ENCODE peak calls at places on chromosomes 16 and 17, in ten cellular contexts. E is IMR-90; U is ACHN; M is T-cell; H is GM12865; C is effector memory CD4-positive, alpha-beta T cell; N is NCI-H1092 treated with DMSO at 0.1 percent for 48 hours; F is type B pancreatic cell; S is mesothelial cell of epicardium; Y is skeletal muscle cell. T is an unnamed sample.

GRCh38 chr17:28726396-28726911 is 421 bp upstream of the TLCD1 start:
- DNase-seq in E (peak), U (peak), M (peak), H (peak), C (peak), N (peak), F (peak), S (no peak), Y (no peak), T (peak)

GRCh38 chr16:86044241-86044671 is 145.3 kb downstream of the IRF8 start:
- DNase-seq in E (peak), U (peak), M (peak), H (peak), C (no peak), N (no peak), F (no peak), S (no peak), Y (no peak), T (no peak)

GRCh38 chr16:54280751-54281150 is 5.8 kb downstream of the IRX3 start:
- DNase-seq in E (no peak), U (peak), M (no peak), H (no peak), C (no peak), N (no peak), F (no peak), S (no peak), Y (no peak), T (no peak)

GRCh38 chr17:77382966-77383612 is 242.3 kb downstream of the SEC14L1 start:
- DNase-seq in E (peak), U (no peak), M (no peak), H (no peak), C (no peak), N (no peak), F (no peak), S (no peak), Y (no peak), T (no peak)

GRCh38 chr17:76597156-76598003 is 11.7 kb upstream of the ST6GALNAC2 start:
- DNase-seq in E (no peak), U (no peak), M (no peak), H (peak), C (no peak), N (peak), F (no peak), S (no peak), Y (no peak), T (no peak)

GRCh38 chr17:57906910-57907309 is 48.3 kb downstream of the CUEDC1 start:
- DNase-seq in E (no peak), U (peak), M (no peak), H (peak), C (no peak), N (no peak), F (no peak), S (no peak), Y (no peak), T (no peak)

GRCh38 chr17:42049834-42050359 is 504 bp downstream of the C17orf113 start:
- DNase-seq in E (no peak), U (no peak), M (no peak), H (no peak), C (no peak), N (no peak), F (no peak), S (no peak), Y (no peak), T (no peak)

GRCh38 chr17:75896360-75897075 is at the start of gene TRIM65:
- DNase-seq in E (peak), U (peak), M (peak), H (peak), C (peak), N (peak), F (peak), S (no peak), Y (peak), T (peak)

GRCh38 chr17:82917656-82918345 is 78.0 kb upstream of the ZNF750 start:
- DNase-seq in E (peak), U (peak), M (peak), H (no peak), C (no peak), N (no peak), F (no peak), S (no peak), Y (no peak), T (peak)

GRCh38 chr17:78492116-78492799 is 84.9 kb downstream of the DNAH17 start:
- DNase-seq in E (no peak), U (no peak), M (no peak), H (no peak), C (no peak), N (no peak), F (no peak), S (no peak), Y (no peak), T (no peak)

GRCh38 chr17:72528683-72529082 is 407.9 kb downstream of the SOX9 start:
- DNase-seq in E (no peak), U (no peak), M (no peak), H (no peak), C (no peak), N (no peak), F (no peak), S (no peak), Y (no peak), T (no peak)

GRCh38 chr17:62899349-62899748 is 66.7 kb upstream of the TANC2 start:
- DNase-seq in E (no peak), U (no peak), M (no peak), H (no peak), C (no peak), N (no peak), F (no peak), S (no peak), Y (no peak), T (no peak)

GRCh38 chr17:10294162-10294561 is 78.6 kb downstream of the MYH13 start:
- DNase-seq in E (no peak), U (no peak), M (no peak), H (peak), C (no peak), N (no peak), F (no peak), S (no peak), Y (no peak), T (no peak)

GRCh38 chr17:75498726-75499213 is 16.6 kb downstream of the CASKIN2 start:
- DNase-seq in E (no peak), U (no peak), M (no peak), H (no peak), C (no peak), N (no peak), F (no peak), S (no peak), Y (no peak), T (no peak)

GRCh38 chr17:66737524-66737923 is 97.4 kb upstream of the CACNG5 start:
- DNase-seq in E (peak), U (no peak), M (no peak), H (no peak), C (no peak), N (no peak), F (no peak), S (no peak), Y (no peak), T (no peak)

GRCh38 chr16:53372942-53373871 is 61.1 kb upstream of the RBL2 start:
- DNase-seq in E (no peak), U (no peak), M (peak), H (peak), C (peak), N (peak), F (no peak), S (no peak), Y (no peak), T (peak)

GRCh38 chr17:2023692-2024571 is 1.2 kb downstream of the RTN4RL1 start:
- DNase-seq in E (peak), U (no peak), M (peak), H (peak), C (peak), N (peak), F (no peak), S (no peak), Y (no peak), T (peak)

GRCh38 chr16:27452569-27453475 is 50.8 kb downstream of the IL21R start:
- DNase-seq in E (no peak), U (no peak), M (no peak), H (peak), C (no peak), N (no peak), F (no peak), S (no peak), Y (no peak), T (no peak)

GRCh38 chr17:80456465-80457235 is 19.8 kb downstream of the NPTX1 start:
- DNase-seq in E (no peak), U (no peak), M (no peak), H (no peak), C (no peak), N (no peak), F (no peak), S (no peak), Y (peak), T (no peak)

GRCh38 chr17:2883544-2884203 is 87.4 kb downstream of the RAP1GAP2 start:
- DNase-seq in E (peak), U (peak), M (no peak), H (no peak), C (no peak), N (peak), F (no peak), S (no peak), Y (no peak), T (no peak)

GRCh38 chr16:56795011-56795410 is 65.1 kb downstream of the NUP93 start:
- DNase-seq in E (no peak), U (no peak), M (no peak), H (no peak), C (no peak), N (no peak), F (no peak), S (no peak), Y (no peak), T (no peak)

GRCh38 chr16:30350134-30350871 is 4.8 kb downstream of the CD2BP2 start:
- DNase-seq in E (no peak), U (no peak), M (no peak), H (peak), C (no peak), N (no peak), F (no peak), S (no peak), Y (no peak), T (no peak)

GRCh38 chr17:27323538-27324212 is 29.8 kb downstream of the WSB1 start:
- DNase-seq in E (peak), U (no peak), M (no peak), H (no peak), C (no peak), N (no peak), F (no peak), S (no peak), Y (peak), T (no peak)

GRCh38 chr16:67264277-67264676 is 15.1 kb upstream of the PLEKHG4 start:
- DNase-seq in E (no peak), U (no peak), M (no peak), H (no peak), C (no peak), N (no peak), F (no peak), S (no peak), Y (no peak), T (no peak)

GRCh38 chr17:284676-285355 is 67.8 kb downstream of the RPH3AL start:
- DNase-seq in E (no peak), U (no peak), M (no peak), H (no peak), C (no peak), N (no peak), F (no peak), S (no peak), Y (no peak), T (no peak)

GRCh38 chr16:23423496-23424049 is 29.4 kb downstream of the COG7 start:
- DNase-seq in E (peak), U (peak), M (no peak), H (no peak), C (no peak), N (no peak), F (no peak), S (no peak), Y (peak), T (no peak)

GRCh38 chr17:8124350-8125195 is 667 bp upstream of the HES7 start:
- DNase-seq in E (peak), U (peak), M (peak), H (peak), C (no peak), N (no peak), F (no peak), S (no peak), Y (no peak), T (peak)

GRCh38 chr17:54945671-54946070 is 22.8 kb downstream of the COX11 start:
- DNase-seq in E (no peak), U (no peak), M (no peak), H (no peak), C (no peak), N (no peak), F (no peak), S (no peak), Y (no peak), T (no peak)

GRCh38 chr17:9021158-9021984 is at the start of gene NTN1:
- DNase-seq in E (peak), U (peak), M (peak), H (peak), C (peak), N (no peak), F (peak), S (peak), Y (no peak), T (peak)

GRCh38 chr17:57674894-57675293 is 70.2 kb downstream of the CCDC182 start:
- DNase-seq in E (no peak), U (no peak), M (no peak), H (no peak), C (no peak), N (no peak), F (peak), S (no peak), Y (no peak), T (no peak)

GRCh38 chr17:30600830-30601494 is 123.8 kb downstream of the GOSR1 start:
- DNase-seq in E (peak), U (peak), M (peak), H (peak), C (no peak), N (no peak), F (no peak), S (no peak), Y (no peak), T (peak)

GRCh38 chr17:18055597-18055996 is 16.4 kb downstream of the GID4 start:
- DNase-seq in E (no peak), U (no peak), M (no peak), H (no peak), C (no peak), N (no peak), F (no peak), S (no peak), Y (no peak), T (no peak)

GRCh38 chr16:12426122-12426521 is 377.6 kb downstream of the CPPED1 start:
- DNase-seq in E (peak), U (no peak), M (no peak), H (no peak), C (no peak), N (no peak), F (no peak), S (no peak), Y (no peak), T (no peak)

GRCh38 chr16:351804-352520 is 561 bp downstream of the AXIN1 start:
- DNase-seq in E (no peak), U (peak), M (peak), H (peak), C (no peak), N (no peak), F (no peak), S (no peak), Y (no peak), T (no peak)

GRCh38 chr17:78356163-78356713 is 3.6 kb downstream of the SOCS3 start:
- DNase-seq in E (peak), U (peak), M (peak), H (peak), C (peak), N (no peak), F (no peak), S (no peak), Y (peak), T (peak)

GRCh38 chr16:87541882-87542234 is 49.0 kb upstream of the ZCCHC14 start:
- DNase-seq in E (no peak), U (no peak), M (no peak), H (no peak), C (no peak), N (no peak), F (no peak), S (no peak), Y (no peak), T (no peak)

GRCh38 chr17:34167359-34167758 is 87.7 kb upstream of the CCL2 start:
- DNase-seq in E (peak), U (no peak), M (no peak), H (no peak), C (no peak), N (no peak), F (no peak), S (no peak), Y (no peak), T (no peak)